ENCODE peak calls at places on chromosome 20, in eight cellular contexts. Z, Q, B, K, O, I, H and D are unnamed samples.

GRCh38 chr20:63830821-63831593 is at the start of gene ZBTB46:
- DNase-seq in Z (peak), Q (no peak), B (no peak), K (no peak), O (no peak), I (peak), H (peak), D (peak)

GRCh38 chr20:62409935-62410741 is 3.1 kb upstream of the CABLES2 start:
- DNase-seq in Z (peak), Q (no peak), B (no peak), K (peak), O (no peak), I (peak), H (peak), D (peak)

GRCh38 chr20:13515291-13515690 is 123.4 kb downstream of the TASP1 start:
- DNase-seq in Z (no peak), Q (no peak), B (no peak), K (no peak), O (no peak), I (no peak), H (peak), D (peak)

GRCh38 chr20:54078296-54078695 is 7.9 kb upstream of the BCAS1 start:
- DNase-seq in Z (peak), Q (no peak), B (no peak), K (no peak), O (no peak), I (no peak), H (no peak), D (no peak)

GRCh38 chr20:62778601-62779416 is 17.5 kb upstream of the MRGBP start:
- DNase-seq in Z (no peak), Q (no peak), B (no peak), K (no peak), O (no peak), I (no peak), H (no peak), D (no peak)

GRCh38 chr20:43900062-43900461 is 14.6 kb upstream of the TOX2 start:
- DNase-seq in Z (no peak), Q (no peak), B (no peak), K (no peak), O (no peak), I (no peak), H (no peak), D (no peak)

GRCh38 chr20:23856736-23857135 is 22.8 kb downstream of the CST5 start:
- DNase-seq in Z (no peak), Q (no peak), B (no peak), K (no peak), O (no peak), I (no peak), H (no peak), D (no peak)

GRCh38 chr20:63519765-63520593 is 586 bp upstream of the PPDPF start:
- DNase-seq in Z (no peak), Q (no peak), B (no peak), K (peak), O (peak), I (peak), H (peak), D (peak)

GRCh38 chr20:42484335-42484734 is 705.4 kb downstream of the PTPRT start:
- DNase-seq in Z (no peak), Q (no peak), B (no peak), K (no peak), O (no peak), I (no peak), H (peak), D (no peak)

GRCh38 chr20:60063739-60064138 is 105.5 kb downstream of the CDH26 start:
- DNase-seq in Z (no peak), Q (no peak), B (no peak), K (no peak), O (no peak), I (no peak), H (no peak), D (no peak)

GRCh38 chr20:5078399-5078958 is 41.3 kb downstream of the PCNA start:
- DNase-seq in Z (peak), Q (no peak), B (peak), K (no peak), O (peak), I (peak), H (peak), D (no peak)

GRCh38 chr20:6583134-6583738 is 184.2 kb upstream of the BMP2 start:
- DNase-seq in Z (peak), Q (no peak), B (peak), K (peak), O (no peak), I (peak), H (peak), D (peak)

GRCh38 chr20:50693001-50693400 is 1.7 kb upstream of the RIPOR3 start:
- DNase-seq in Z (no peak), Q (no peak), B (no peak), K (no peak), O (no peak), I (no peak), H (no peak), D (no peak)

GRCh38 chr20:44517454-44517853 is 4.4 kb downstream of the SERINC3 start:
- DNase-seq in Z (no peak), Q (no peak), B (no peak), K (no peak), O (no peak), I (no peak), H (no peak), D (no peak)

GRCh38 chr20:54203281-54203680 is 4.6 kb upstream of the PFDN4 start:
- DNase-seq in Z (no peak), Q (no peak), B (no peak), K (no peak), O (no peak), I (no peak), H (no peak), D (no peak)

GRCh38 chr20:38926934-38927616 is 858 bp downstream of the FAM83D start:
- DNase-seq in Z (no peak), Q (no peak), B (no peak), K (peak), O (no peak), I (no peak), H (peak), D (peak)

GRCh38 chr20:52084727-52085126 is 106.9 kb downstream of the ZFP64 start:
- DNase-seq in Z (no peak), Q (no peak), B (no peak), K (no peak), O (no peak), I (no peak), H (no peak), D (no peak)

GRCh38 chr20:63682384-63683139 is 13.9 kb upstream of the TNFRSF6B start:
- DNase-seq in Z (peak), Q (peak), B (peak), K (peak), O (peak), I (peak), H (peak), D (peak)

GRCh38 chr20:48339147-48339985 is 488.4 kb downstream of the PREX1 start:
- DNase-seq in Z (peak), Q (peak), B (peak), K (peak), O (no peak), I (peak), H (peak), D (peak)

GRCh38 chr20:62603021-62603906 is 39.0 kb upstream of the SLCO4A1 start:
- DNase-seq in Z (peak), Q (no peak), B (no peak), K (peak), O (peak), I (no peak), H (peak), D (peak)

GRCh38 chr20:4412216-4412615 is 309.5 kb upstream of the PRND start:
- DNase-seq in Z (no peak), Q (no peak), B (no peak), K (no peak), O (no peak), I (no peak), H (no peak), D (no peak)

GRCh38 chr20:61608275-61609085 is 356.4 kb downstream of the CDH4 start:
- DNase-seq in Z (peak), Q (no peak), B (no peak), K (peak), O (no peak), I (no peak), H (no peak), D (no peak)

GRCh38 chr20:11814276-11814675 is 103.4 kb upstream of the BTBD3 start:
- DNase-seq in Z (no peak), Q (peak), B (peak), K (peak), O (no peak), I (no peak), H (peak), D (peak)

GRCh38 chr20:53692465-53693067 is 98.9 kb upstream of the ZNF217 start:
- DNase-seq in Z (no peak), Q (no peak), B (peak), K (peak), O (no peak), I (no peak), H (peak), D (peak)

GRCh38 chr20:21129861-21130260 is 4.0 kb downstream of the KIZ start:
- DNase-seq in Z (no peak), Q (no peak), B (no peak), K (no peak), O (no peak), I (no peak), H (no peak), D (no peak)
- TF ChIP-seq CTCF in Z (peak), Q (no peak), B (peak), K (no peak), O (no peak), I (no peak), H (no peak), D (no peak)

DNA sequence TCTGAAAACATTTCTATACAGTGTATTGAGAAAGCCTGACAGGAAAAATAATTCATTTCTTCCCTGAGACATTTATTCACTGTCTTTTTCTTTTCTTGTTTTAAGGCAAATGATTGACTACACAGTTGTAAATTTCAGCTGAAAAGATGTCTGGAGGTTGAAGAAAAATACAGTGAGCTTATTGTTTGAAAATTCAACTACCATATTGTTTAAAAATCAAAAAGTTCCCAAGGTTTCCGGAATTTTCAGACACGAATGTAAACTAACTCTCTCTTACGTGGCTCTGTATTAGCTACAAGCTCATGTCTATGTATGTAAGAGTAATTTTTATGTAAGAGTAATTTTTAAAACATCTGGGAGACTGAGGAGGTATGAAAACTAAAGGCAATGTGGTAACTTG is 1.5 kb downstream of the PTGIS start:
- DNase-seq in Z (no peak), Q (no peak), B (no peak), K (no peak), O (no peak), I (no peak), H (no peak), D (no peak)
- H3K4me3 ChIP-seq in Z (no peak), Q (peak), B (no peak), K (peak), O (peak), I (no peak), H (peak), D (peak)

GRCh38 chr20:41158082-41158625 is 20.8 kb downstream of the PLCG1 start:
- DNase-seq in Z (no peak), Q (no peak), B (no peak), K (no peak), O (no peak), I (no peak), H (no peak), D (no peak)

GRCh38 chr20:41151134-41151869 is 14.0 kb downstream of the PLCG1 start:
- DNase-seq in Z (no peak), Q (no peak), B (no peak), K (no peak), O (no peak), I (no peak), H (no peak), D (no peak)

GRCh38 chr20:41152108-41152757 is 14.9 kb downstream of the PLCG1 start:
- DNase-seq in Z (no peak), Q (no peak), B (no peak), K (no peak), O (no peak), I (no peak), H (no peak), D (no peak)

GRCh38 chr20:41155267-41155666 is 17.9 kb downstream of the PLCG1 start:
- DNase-seq in Z (no peak), Q (no peak), B (no peak), K (no peak), O (no peak), I (no peak), H (no peak), D (no peak)

GRCh38 chr20:41154436-41155176 is 17.3 kb downstream of the PLCG1 start:
- DNase-seq in Z (peak), Q (no peak), B (no peak), K (no peak), O (no peak), I (no peak), H (no peak), D (no peak)
- TF ChIP-seq CTCF in Z (no peak), Q (no peak), B (peak), K (no peak), O (no peak), I (no peak), H (no peak), D (no peak)

GRCh38 chr20:37202267-37202943 is 23.1 kb upstream of the MROH8 start:
- DNase-seq in Z (peak), Q (peak), B (peak), K (peak), O (no peak), I (peak), H (peak), D (peak)
- H3K4me3 ChIP-seq in Z (no peak), Q (peak), B (no peak), K (no peak), O (peak), I (no peak), H (peak), D (peak)

GRCh38 chr20:21490105-21490504 is 23.8 kb downstream of the NKX2-2 start:
- DNase-seq in Z (no peak), Q (no peak), B (peak), K (no peak), O (no peak), I (no peak), H (peak), D (peak)
- TF ChIP-seq CTCF in Z (no peak), Q (peak), B (peak), K (peak), O (no peak), I (peak), H (peak), D (peak)

DNA sequence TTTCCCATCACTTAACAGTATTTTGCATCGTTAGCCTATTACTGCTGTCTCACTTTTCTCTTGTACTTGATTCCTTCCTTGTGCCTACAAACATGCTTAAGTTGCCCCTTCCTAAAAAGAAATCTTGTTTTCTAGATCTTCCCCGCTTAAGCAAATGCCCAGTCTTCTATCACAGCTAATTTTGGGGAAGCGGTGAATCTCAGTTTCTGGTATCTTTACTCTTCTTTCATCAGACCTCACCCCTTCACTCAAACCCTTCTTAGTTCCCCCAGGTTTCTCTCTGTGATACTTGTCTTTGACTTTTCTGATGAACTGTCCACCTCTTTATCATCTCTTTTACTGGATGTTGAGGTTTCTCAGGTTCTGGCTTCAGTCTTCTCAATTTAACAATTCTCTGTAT is 14.2 kb downstream of the VAPB start:
- DNase-seq in Z (no peak), Q (no peak), B (no peak), K (no peak), O (no peak), I (no peak), H (no peak), D (no peak)
- H3K4me3 ChIP-seq in Z (no peak), Q (no peak), B (no peak), K (no peak), O (no peak), I (no peak), H (no peak), D (no peak)